ENCODE peak calls at places on chromosomes 11 and 22, in eight cellular contexts. U is NCI-H1930; J is HTR-8/SVneo; L is stimulated activated CD4-positive, alpha-beta T cell treated with anti-CD3 and anti-CD28 coated beads, Interleukin-12 subunit alpha, Interleukin-12 subunit beta, amount 100 ng/mL, for 48 hours; D is BJ; B is GM23338; Q is cortex of kidney; R is NCI-H1436 treated with DMSO at 0.1 percent for 48 hours. A is an unnamed sample.
A peak's percentile ranks its signal among the peaks of the same experiment; 100 is the strongest.

GRCh38 chr11:122703541-122704272 is 48.2 kb downstream of the UBASH3B start:
- DNase-seq in U (no peak), J (no peak), L (no peak), D (no peak), B (no peak), Q (no peak), R (no peak), A (no peak)

GRCh38 chr11:42239102-42239501 is 779.6 kb upstream of the LRRC4C start:
- DNase-seq in U (no peak), J (no peak), L (no peak), D (peak; percentile 90), B (no peak), Q (no peak), R (no peak), A (peak; percentile 66)

GRCh38 chr11:119599864-119600593 is 129.0 kb downstream of the NECTIN1 start:
- DNase-seq in U (no peak), J (no peak), L (no peak), D (no peak), B (no peak), Q (no peak), R (no peak), A (peak; percentile 22)

GRCh38 chr22:49807780-49808708 is 19.6 kb downstream of the BRD1 start:
- DNase-seq in U (no peak), J (no peak), L (no peak), D (no peak), B (no peak), Q (no peak), R (no peak), A (no peak)

GRCh38 chr22:46547883-46548244 is 10.4 kb upstream of the CELSR1 start:
- DNase-seq in U (no peak), J (no peak), L (no peak), D (peak; percentile 81), B (no peak), Q (no peak), R (no peak), A (peak; percentile 94)

GRCh38 chr11:128432926-128433325 is 154.4 kb downstream of the ETS1 start:
- DNase-seq in U (no peak), J (no peak), L (no peak), D (no peak), B (no peak), Q (no peak), R (no peak), A (no peak)

GRCh38 chr11:25992254-25992653 is 339.7 kb upstream of the ANO3 start:
- DNase-seq in U (no peak), J (no peak), L (no peak), D (no peak), B (no peak), Q (no peak), R (no peak), A (no peak)

GRCh38 chr11:56637500-56637899 is 4.7 kb downstream of the OR5AP2 start:
- DNase-seq in U (no peak), J (no peak), L (no peak), D (no peak), B (no peak), Q (no peak), R (no peak), A (no peak)

GRCh38 chr11:106920899-106921504 is 97.3 kb downstream of the GUCY1A2 start:
- DNase-seq in U (no peak), J (no peak), L (no peak), D (no peak), B (no peak), Q (no peak), R (no peak), A (no peak)

GRCh38 chr11:27373856-27374602 is 11.0 kb upstream of the CCDC34 start:
- DNase-seq in U (no peak), J (no peak), L (no peak), D (no peak), B (no peak), Q (no peak), R (no peak), A (no peak)

GRCh38 chr11:12087075-12087775 is 23.2 kb upstream of the MICAL2 start:
- DNase-seq in U (no peak), J (no peak), L (no peak), D (no peak), B (peak; percentile 36), Q (no peak), R (no peak), A (peak; percentile 78)

GRCh38 chr11:111944139-111944538 is 7.0 kb downstream of the DIXDC1 start:
- DNase-seq in U (no peak), J (no peak), L (no peak), D (peak; percentile 34), B (peak; percentile 52), Q (no peak), R (no peak), A (peak; percentile 88)

GRCh38 chr11:3841426-3842304 is 906 bp upstream of the RHOG start:
- DNase-seq in U (peak; percentile 61), J (peak; percentile 79), L (peak; percentile 95), D (peak; percentile 34), B (peak; percentile 88), Q (no peak), R (peak; percentile 21), A (peak; percentile 94)

GRCh38 chr11:78567209-78567608 is 7.5 kb downstream of the NARS2 start:
- DNase-seq in U (no peak), J (no peak), L (no peak), D (no peak), B (no peak), Q (no peak), R (no peak), A (peak; percentile 64)

GRCh38 chr11:39442177-39442576 is 2017.3 kb downstream of the LRRC4C start:
- DNase-seq in U (no peak), J (no peak), L (no peak), D (no peak), B (no peak), Q (no peak), R (no peak), A (no peak)

GRCh38 chr22:20403779-20404140 is 9.8 kb downstream of the ZNF74 start:
- DNase-seq in U (no peak), J (no peak), L (no peak), D (no peak), B (no peak), Q (no peak), R (no peak), A (no peak)

GRCh38 chr22:19568337-19569311 is 44.4 kb upstream of the CLDN5 start:
- DNase-seq in U (no peak), J (peak; percentile 53), L (no peak), D (peak; percentile 74), B (no peak), Q (no peak), R (no peak), A (peak; percentile 82)

GRCh38 chr11:61713464-61713863 is 33.3 kb downstream of the DAGLA start:
- DNase-seq in U (no peak), J (no peak), L (no peak), D (no peak), B (no peak), Q (no peak), R (no peak), A (no peak)

GRCh38 chr11:60951909-60952741 is at the start of gene SLC15A3:
- DNase-seq in U (no peak), J (no peak), L (no peak), D (no peak), B (peak; percentile 82), Q (no peak), R (no peak), A (peak; percentile 46)

GRCh38 chr11:64900263-64900678 is 16.7 kb downstream of the ATG2A start:
- DNase-seq in U (no peak), J (no peak), L (peak; percentile 50), D (no peak), B (no peak), Q (no peak), R (no peak), A (no peak)

A was measured in foreskin fibroblast.